ENCODE peak calls at places on chromosomes 5 and 9, in eight cellular contexts. One of them, this sample, is unnamed.

GRCh38 chr5:37645707-37646106 is 194.1 kb downstream of the GDNF start:
- DNase-seq in CD8-positive, alpha-beta T cell: no peak
- DNase-seq in fibroblast of lung: no peak
- DNase-seq in OCI-LY7: no peak
- DNase-seq in adrenal gland: no peak
- DNase-seq in GM12864: no peak
- DNase-seq in psoas muscle: no peak
- DNase-seq in mucosa of descending colon: no peak
- DNase-seq in this sample: no peak

GRCh38 chr5:31664566-31664965 is 25.6 kb downstream of the PDZD2 start:
- DNase-seq in CD8-positive, alpha-beta T cell: no peak
- DNase-seq in mucosa of descending colon: no peak
- DNase-seq in fibroblast of lung: no peak
- DNase-seq in adrenal gland: no peak
- DNase-seq in OCI-LY7: peak; percentile 30
- DNase-seq in psoas muscle: no peak
- DNase-seq in GM12864: peak; percentile 10
- DNase-seq in this sample: peak; percentile 59

GRCh38 chr9:16469184-16469583 is 401.3 kb downstream of the BNC2 start:
- DNase-seq in mucosa of descending colon: no peak
- DNase-seq in fibroblast of lung: no peak
- DNase-seq in OCI-LY7: no peak
- DNase-seq in GM12864: no peak
- DNase-seq in CD8-positive, alpha-beta T cell: no peak
- DNase-seq in psoas muscle: no peak
- DNase-seq in adrenal gland: no peak
- DNase-seq in this sample: peak; percentile 50

GRCh38 chr9:132769895-132770774 is 99.9 kb downstream of the GTF3C4 start:
- DNase-seq in OCI-LY7: peak; percentile 61
- DNase-seq in fibroblast of lung: peak; percentile 69
- DNase-seq in CD8-positive, alpha-beta T cell: peak; percentile 53
- DNase-seq in GM12864: no peak
- DNase-seq in adrenal gland: peak; percentile 62
- DNase-seq in psoas muscle: peak; percentile 68
- DNase-seq in mucosa of descending colon: peak; percentile 86
- DNase-seq in this sample: peak; percentile 84

GRCh38 chr9:21381752-21382339 is 3.4 kb downstream of the IFNA2 start:
- DNase-seq in fibroblast of lung: no peak
- DNase-seq in GM12864: peak; percentile 74
- DNase-seq in adrenal gland: no peak
- DNase-seq in CD8-positive, alpha-beta T cell: no peak
- DNase-seq in OCI-LY7: peak; percentile 37
- DNase-seq in mucosa of descending colon: no peak
- DNase-seq in psoas muscle: no peak
- DNase-seq in this sample: peak; percentile 90

GRCh38 chr5:180830253-180831138 is 27.9 kb upstream of the MGAT1 start:
- DNase-seq in adrenal gland: peak; percentile 71
- DNase-seq in OCI-LY7: peak; percentile 70
- DNase-seq in CD8-positive, alpha-beta T cell: peak; percentile 62
- DNase-seq in mucosa of descending colon: peak; percentile 83
- DNase-seq in GM12864: no peak
- DNase-seq in fibroblast of lung: peak; percentile 49
- DNase-seq in psoas muscle: peak; percentile 64
- DNase-seq in this sample: peak; percentile 87

GRCh38 chr5:33679791-33680190 is 212.0 kb downstream of the ADAMTS12 start:
- DNase-seq in adrenal gland: no peak
- DNase-seq in mucosa of descending colon: no peak
- DNase-seq in GM12864: no peak
- DNase-seq in psoas muscle: no peak
- DNase-seq in OCI-LY7: no peak
- DNase-seq in fibroblast of lung: peak; percentile 44
- DNase-seq in CD8-positive, alpha-beta T cell: no peak
- DNase-seq in this sample: no peak

GRCh38 chr9:79611091-79611614 is 39.4 kb downstream of the TLE4 start:
- DNase-seq in psoas muscle: no peak
- DNase-seq in OCI-LY7: peak; percentile 18
- DNase-seq in mucosa of descending colon: no peak
- DNase-seq in CD8-positive, alpha-beta T cell: no peak
- DNase-seq in adrenal gland: no peak
- DNase-seq in fibroblast of lung: peak; percentile 30
- DNase-seq in GM12864: no peak
- DNase-seq in this sample: peak; percentile 22

GRCh38 chr5:39080597-39081204 is 6.5 kb upstream of the RICTOR start:
- DNase-seq in fibroblast of lung: peak; percentile 87
- DNase-seq in adrenal gland: peak; percentile 60
- DNase-seq in GM12864: no peak
- DNase-seq in psoas muscle: no peak
- DNase-seq in mucosa of descending colon: peak; percentile 40
- DNase-seq in OCI-LY7: peak; percentile 55
- DNase-seq in CD8-positive, alpha-beta T cell: no peak
- DNase-seq in this sample: peak; percentile 78

GRCh38 chr5:80346055-80346454 is 26.3 kb downstream of the SPZ1 start:
- DNase-seq in fibroblast of lung: peak; percentile 5
- DNase-seq in GM12864: no peak
- DNase-seq in mucosa of descending colon: peak; percentile 37
- DNase-seq in psoas muscle: no peak
- DNase-seq in adrenal gland: no peak
- DNase-seq in OCI-LY7: peak; percentile 52
- DNase-seq in CD8-positive, alpha-beta T cell: peak; percentile 12
- DNase-seq in this sample: peak; percentile 51

GRCh38 chr9:32502996-32503395 is 23.0 kb downstream of the RIGI start:
- DNase-seq in psoas muscle: no peak
- DNase-seq in GM12864: no peak
- DNase-seq in adrenal gland: no peak
- DNase-seq in CD8-positive, alpha-beta T cell: no peak
- DNase-seq in mucosa of descending colon: no peak
- DNase-seq in fibroblast of lung: no peak
- DNase-seq in OCI-LY7: no peak
- DNase-seq in this sample: no peak

GRCh38 chr5:159001247-159001646 is 98.5 kb downstream of the EBF1 start:
- DNase-seq in OCI-LY7: no peak
- DNase-seq in CD8-positive, alpha-beta T cell: no peak
- DNase-seq in fibroblast of lung: peak; percentile 75
- DNase-seq in psoas muscle: no peak
- DNase-seq in mucosa of descending colon: no peak
- DNase-seq in GM12864: no peak
- DNase-seq in adrenal gland: no peak
- DNase-seq in this sample: no peak

DNA sequence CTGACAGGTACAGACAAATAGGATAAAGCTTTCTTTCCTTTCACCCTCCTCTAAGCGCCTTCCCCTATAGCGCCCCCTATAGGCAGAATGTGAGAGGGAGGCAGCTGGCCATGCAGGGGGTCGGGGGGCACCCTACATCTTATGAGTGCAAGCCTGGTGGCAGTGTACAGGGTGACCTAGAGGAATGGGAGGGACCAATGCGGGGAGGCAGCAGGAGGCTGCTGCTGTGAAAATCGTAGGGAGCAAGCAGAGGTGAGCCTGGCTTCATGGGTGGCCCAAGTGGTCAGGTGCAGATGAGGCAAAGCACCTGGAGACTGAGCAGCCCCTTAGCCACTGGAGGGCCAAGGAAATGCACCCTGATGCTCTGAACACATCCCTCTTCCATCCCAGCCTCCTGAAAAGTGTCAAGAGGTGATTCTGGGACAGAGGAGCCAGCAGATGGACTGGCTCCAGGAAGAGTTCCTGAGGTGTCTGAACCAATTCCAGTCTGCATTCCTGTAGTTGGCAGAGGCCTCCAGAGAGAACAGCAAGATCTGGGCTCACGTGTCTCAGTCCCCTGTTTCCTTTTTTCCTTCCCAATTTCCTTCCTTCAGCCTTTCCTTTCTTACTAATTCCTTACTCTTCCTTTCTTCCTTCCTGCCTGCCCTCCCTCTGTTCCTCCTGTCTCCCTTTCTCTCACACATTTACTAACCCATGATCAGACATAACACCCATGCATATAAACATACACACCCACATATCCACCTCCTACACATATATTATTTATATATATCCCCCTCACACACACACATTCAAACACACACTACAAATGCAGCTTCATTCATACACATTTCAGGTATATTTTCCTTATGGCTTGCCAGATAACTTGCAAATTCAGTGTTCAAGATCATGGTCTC is 32.8 kb upstream of the GALNT10 start:
- DNase-seq in mucosa of descending colon: no peak
- DNase-seq in CD8-positive, alpha-beta T cell: no peak
- DNase-seq in OCI-LY7: no peak
- DNase-seq in adrenal gland: no peak
- DNase-seq in fibroblast of lung: no peak
- DNase-seq in psoas muscle: no peak
- DNase-seq in GM12864: no peak
- DNase-seq in this sample: no peak
- TF ChIP-seq CTCF in mucosa of descending colon: no peak
- TF ChIP-seq CTCF in CD8-positive, alpha-beta T cell: no peak
- TF ChIP-seq CTCF in OCI-LY7: peak; percentile 75
- TF ChIP-seq CTCF in adrenal gland: peak; percentile 8
- TF ChIP-seq CTCF in fibroblast of lung: no peak
- TF ChIP-seq CTCF in psoas muscle: peak; percentile 15
- TF ChIP-seq CTCF in GM12864: peak; percentile 52
- TF ChIP-seq CTCF in this sample: peak; percentile 45

GRCh38 chr5:143833179-143833578 is 21.2 kb downstream of the HMHB1 start:
- DNase-seq in GM12864: no peak
- DNase-seq in adrenal gland: no peak
- DNase-seq in mucosa of descending colon: no peak
- DNase-seq in psoas muscle: no peak
- DNase-seq in CD8-positive, alpha-beta T cell: no peak
- DNase-seq in OCI-LY7: no peak
- DNase-seq in fibroblast of lung: no peak
- DNase-seq in this sample: no peak

GRCh38 chr5:143842920-143843319 is 31.0 kb downstream of the HMHB1 start:
- DNase-seq in GM12864: no peak
- DNase-seq in mucosa of descending colon: no peak
- DNase-seq in psoas muscle: no peak
- DNase-seq in adrenal gland: no peak
- DNase-seq in CD8-positive, alpha-beta T cell: no peak
- DNase-seq in fibroblast of lung: no peak
- DNase-seq in OCI-LY7: no peak
- DNase-seq in this sample: no peak

GRCh38 chr5:143841446-143841845 is 29.5 kb downstream of the HMHB1 start:
- DNase-seq in OCI-LY7: no peak
- DNase-seq in adrenal gland: no peak
- DNase-seq in psoas muscle: no peak
- DNase-seq in fibroblast of lung: no peak
- DNase-seq in CD8-positive, alpha-beta T cell: no peak
- DNase-seq in mucosa of descending colon: no peak
- DNase-seq in GM12864: no peak
- DNase-seq in this sample: no peak

GRCh38 chr5:143836161-143836725 is 24.3 kb downstream of the HMHB1 start:
- DNase-seq in adrenal gland: no peak
- DNase-seq in GM12864: no peak
- DNase-seq in OCI-LY7: no peak
- DNase-seq in fibroblast of lung: no peak
- DNase-seq in mucosa of descending colon: no peak
- DNase-seq in CD8-positive, alpha-beta T cell: no peak
- DNase-seq in psoas muscle: no peak
- DNase-seq in this sample: no peak

GRCh38 chr5:143837306-143837848 is 25.4 kb downstream of the HMHB1 start:
- DNase-seq in GM12864: no peak
- DNase-seq in psoas muscle: no peak
- DNase-seq in CD8-positive, alpha-beta T cell: no peak
- DNase-seq in fibroblast of lung: peak; percentile 49
- DNase-seq in adrenal gland: no peak
- DNase-seq in OCI-LY7: no peak
- DNase-seq in mucosa of descending colon: no peak
- DNase-seq in this sample: no peak
- TF ChIP-seq CTCF in GM12864: no peak
- TF ChIP-seq CTCF in psoas muscle: no peak
- TF ChIP-seq CTCF in CD8-positive, alpha-beta T cell: no peak
- TF ChIP-seq CTCF in fibroblast of lung: no peak
- TF ChIP-seq CTCF in adrenal gland: no peak
- TF ChIP-seq CTCF in OCI-LY7: no peak
- TF ChIP-seq CTCF in mucosa of descending colon: no peak
- TF ChIP-seq CTCF in this sample: no peak

DNA sequence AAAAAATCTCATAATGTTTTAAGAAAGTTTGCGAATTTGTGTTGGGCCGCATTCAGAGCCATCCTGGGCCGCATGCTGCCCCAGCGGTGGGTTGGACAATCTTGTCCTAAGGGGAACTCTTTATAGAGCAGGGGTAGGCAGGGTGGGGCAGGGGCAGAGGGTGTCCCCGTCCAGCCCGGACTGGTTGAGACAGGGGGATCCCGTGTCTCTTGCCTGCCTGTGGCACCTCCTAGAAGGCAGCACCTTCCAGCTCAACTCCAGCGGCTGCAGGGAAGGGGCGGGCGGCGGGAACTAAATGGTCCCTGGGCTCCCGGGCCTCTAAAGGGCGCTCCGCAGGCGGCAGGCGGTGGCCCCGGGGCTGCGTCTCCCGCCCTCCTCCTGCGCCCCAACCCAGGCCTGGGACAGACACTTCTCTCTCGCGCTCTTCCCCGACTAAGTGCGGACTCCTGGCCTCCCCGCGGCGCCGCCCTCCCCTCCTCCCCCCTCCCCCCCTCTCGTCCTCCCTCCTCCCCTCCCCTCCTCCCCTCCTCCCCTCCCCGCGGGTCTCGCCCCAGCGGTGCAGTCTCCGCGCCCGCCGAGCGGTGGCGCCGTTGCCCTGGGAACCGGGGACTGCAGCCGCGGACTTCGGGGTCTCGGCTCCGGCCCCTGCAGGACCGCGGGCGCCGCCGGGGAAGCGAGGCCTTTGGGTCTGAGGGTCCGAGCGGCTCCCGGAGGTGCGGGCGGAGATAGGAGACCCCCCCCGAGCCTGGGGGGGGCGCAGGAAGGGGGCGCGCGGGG is 132.6 kb downstream of the MRPL36 start:
- DNase-seq in OCI-LY7: peak; percentile 38
- DNase-seq in adrenal gland: peak; percentile 81
- DNase-seq in CD8-positive, alpha-beta T cell: peak; percentile 38
- DNase-seq in psoas muscle: no peak
- DNase-seq in GM12864: no peak
- DNase-seq in fibroblast of lung: no peak
- DNase-seq in mucosa of descending colon: peak; percentile 54
- DNase-seq in this sample: no peak
- TF ChIP-seq CTCF in OCI-LY7: peak; percentile 52
- TF ChIP-seq CTCF in adrenal gland: no peak
- TF ChIP-seq CTCF in CD8-positive, alpha-beta T cell: peak; percentile 38
- TF ChIP-seq CTCF in psoas muscle: peak; percentile 17
- TF ChIP-seq CTCF in GM12864: peak; percentile 48
- TF ChIP-seq CTCF in fibroblast of lung: no peak
- TF ChIP-seq CTCF in mucosa of descending colon: no peak
- TF ChIP-seq CTCF in this sample: peak; percentile 38

DNA sequence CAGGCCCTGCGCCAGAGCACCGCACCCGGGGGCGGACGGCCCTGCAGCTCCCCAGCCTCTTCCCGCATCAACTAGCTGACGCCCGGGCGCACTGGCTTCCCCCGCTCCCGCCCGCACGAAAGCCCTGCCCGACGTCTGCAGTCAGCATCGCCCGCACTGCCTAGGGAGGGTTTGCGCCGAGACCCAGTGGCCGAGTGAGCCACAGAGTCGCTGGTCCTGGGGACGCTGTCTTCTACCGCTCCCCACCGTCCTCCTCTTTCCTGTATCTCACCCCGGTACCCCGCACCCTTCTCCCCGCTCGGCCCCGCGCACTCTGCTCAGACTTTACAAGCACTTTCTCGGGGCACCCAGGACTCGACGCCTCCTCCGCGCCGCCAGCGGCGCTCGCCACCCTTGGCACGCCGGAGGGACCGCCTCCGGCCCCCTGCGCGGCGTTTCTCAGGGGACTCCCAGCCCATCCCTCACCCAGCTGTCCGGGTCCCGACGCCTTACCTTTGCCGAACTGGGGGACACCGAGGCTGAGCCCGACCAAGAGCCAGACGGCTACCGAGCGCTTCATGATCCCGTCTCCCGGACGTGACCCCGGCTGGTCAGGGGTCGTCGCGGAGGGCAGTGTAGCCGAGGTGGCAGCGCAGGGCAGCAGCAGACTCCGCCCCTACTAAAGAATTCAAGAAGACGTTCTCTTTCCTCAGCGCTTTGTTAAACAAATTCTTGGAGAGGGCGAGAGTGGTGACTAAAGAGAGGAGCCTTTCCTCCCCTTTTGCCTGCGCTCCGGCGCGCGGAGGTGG is 670 bp downstream of the EDIL3 start:
- DNase-seq in psoas muscle: no peak
- DNase-seq in GM12864: no peak
- DNase-seq in CD8-positive, alpha-beta T cell: no peak
- DNase-seq in fibroblast of lung: peak; percentile 53
- DNase-seq in adrenal gland: peak; percentile 25
- DNase-seq in mucosa of descending colon: peak; percentile 74
- DNase-seq in OCI-LY7: no peak
- DNase-seq in this sample: no peak
- TF ChIP-seq CTCF in psoas muscle: no peak
- TF ChIP-seq CTCF in GM12864: no peak
- TF ChIP-seq CTCF in CD8-positive, alpha-beta T cell: no peak
- TF ChIP-seq CTCF in fibroblast of lung: no peak
- TF ChIP-seq CTCF in adrenal gland: no peak
- TF ChIP-seq CTCF in mucosa of descending colon: no peak
- TF ChIP-seq CTCF in OCI-LY7: no peak
- TF ChIP-seq CTCF in this sample: no peak